ENCODE peak calls at places on chromosomes 5 and 9, in five cellular contexts. One of them, this sample, is unnamed.

GRCh38 chr5:151115272-151115905 is 34.6 kb upstream of the TNIP1 start:
- DNase-seq in foreskin fibroblast: peak
- DNase-seq in CD8-positive, alpha-beta memory T cell: peak
- DNase-seq in CD4-positive, alpha-beta T cell: peak
- DNase-seq in activated naive CD4-positive, alpha-beta T cell: peak
- DNase-seq in this sample: peak

GRCh38 chr5:142883438-142883837 is 113.3 kb downstream of the ARHGAP26 start:
- DNase-seq in CD4-positive, alpha-beta T cell: no peak
- DNase-seq in foreskin fibroblast: no peak
- DNase-seq in activated naive CD4-positive, alpha-beta T cell: no peak
- DNase-seq in CD8-positive, alpha-beta memory T cell: no peak
- DNase-seq in this sample: no peak

GRCh38 chr5:176890455-176891330 is 8.5 kb downstream of the HK3 start:
- DNase-seq in CD4-positive, alpha-beta T cell: no peak
- DNase-seq in foreskin fibroblast: no peak
- DNase-seq in CD8-positive, alpha-beta memory T cell: no peak
- DNase-seq in activated naive CD4-positive, alpha-beta T cell: no peak
- DNase-seq in this sample: no peak

GRCh38 chr9:79382044-79382443 is 189.7 kb upstream of the TLE4 start:
- DNase-seq in foreskin fibroblast: no peak
- DNase-seq in CD8-positive, alpha-beta memory T cell: no peak
- DNase-seq in CD4-positive, alpha-beta T cell: no peak
- DNase-seq in activated naive CD4-positive, alpha-beta T cell: no peak
- DNase-seq in this sample: no peak

GRCh38 chr9:94199776-94200175 is 59.3 kb upstream of the ZNF169 start:
- DNase-seq in foreskin fibroblast: no peak
- DNase-seq in CD8-positive, alpha-beta memory T cell: no peak
- DNase-seq in CD4-positive, alpha-beta T cell: no peak
- DNase-seq in activated naive CD4-positive, alpha-beta T cell: no peak
- DNase-seq in this sample: no peak

GRCh38 chr5:15008911-15009310 is 137.3 kb upstream of the ANKH start:
- DNase-seq in activated naive CD4-positive, alpha-beta T cell: no peak
- DNase-seq in CD4-positive, alpha-beta T cell: no peak
- DNase-seq in CD8-positive, alpha-beta memory T cell: no peak
- DNase-seq in foreskin fibroblast: no peak
- DNase-seq in this sample: no peak

GRCh38 chr5:140574165-140574564 is 9.5 kb downstream of the SLC35A4 start:
- DNase-seq in foreskin fibroblast: no peak
- DNase-seq in CD4-positive, alpha-beta T cell: no peak
- DNase-seq in activated naive CD4-positive, alpha-beta T cell: no peak
- DNase-seq in CD8-positive, alpha-beta memory T cell: no peak
- DNase-seq in this sample: no peak

GRCh38 chr9:72485821-72486605 is 35.4 kb upstream of the TMC1 start:
- DNase-seq in activated naive CD4-positive, alpha-beta T cell: no peak
- DNase-seq in foreskin fibroblast: no peak
- DNase-seq in CD8-positive, alpha-beta memory T cell: no peak
- DNase-seq in CD4-positive, alpha-beta T cell: no peak
- DNase-seq in this sample: no peak

GRCh38 chr5:151601376-151601775 is 10.2 kb upstream of the FAT2 start:
- DNase-seq in CD4-positive, alpha-beta T cell: no peak
- DNase-seq in CD8-positive, alpha-beta memory T cell: no peak
- DNase-seq in activated naive CD4-positive, alpha-beta T cell: no peak
- DNase-seq in foreskin fibroblast: no peak
- DNase-seq in this sample: no peak

GRCh38 chr5:173099461-173099860 is 43.3 kb downstream of the CREBRF start:
- DNase-seq in CD8-positive, alpha-beta memory T cell: peak
- DNase-seq in activated naive CD4-positive, alpha-beta T cell: no peak
- DNase-seq in foreskin fibroblast: no peak
- DNase-seq in CD4-positive, alpha-beta T cell: no peak
- DNase-seq in this sample: no peak

GRCh38 chr5:3305432-3305831 is 290.2 kb upstream of the IRX1 start:
- DNase-seq in foreskin fibroblast: no peak
- DNase-seq in activated naive CD4-positive, alpha-beta T cell: no peak
- DNase-seq in CD4-positive, alpha-beta T cell: no peak
- DNase-seq in CD8-positive, alpha-beta memory T cell: no peak
- DNase-seq in this sample: no peak

GRCh38 chr9:87285183-87285582 is 212.5 kb upstream of the DAPK1 start:
- DNase-seq in CD8-positive, alpha-beta memory T cell: no peak
- DNase-seq in activated naive CD4-positive, alpha-beta T cell: no peak
- DNase-seq in CD4-positive, alpha-beta T cell: no peak
- DNase-seq in foreskin fibroblast: no peak
- DNase-seq in this sample: no peak

GRCh38 chr5:125125031-125125823 is 378.8 kb upstream of the ZNF608 start:
- DNase-seq in CD4-positive, alpha-beta T cell: no peak
- DNase-seq in activated naive CD4-positive, alpha-beta T cell: no peak
- DNase-seq in foreskin fibroblast: no peak
- DNase-seq in CD8-positive, alpha-beta memory T cell: no peak
- DNase-seq in this sample: no peak

GRCh38 chr5:56476487-56476856 is 243.3 kb upstream of the ANKRD55 start:
- DNase-seq in CD4-positive, alpha-beta T cell: no peak
- DNase-seq in activated naive CD4-positive, alpha-beta T cell: no peak
- DNase-seq in CD8-positive, alpha-beta memory T cell: no peak
- DNase-seq in foreskin fibroblast: no peak
- DNase-seq in this sample: no peak

GRCh38 chr5:1447772-1448361 is 2.6 kb upstream of the SLC6A3 start:
- DNase-seq in foreskin fibroblast: no peak
- DNase-seq in CD8-positive, alpha-beta memory T cell: peak
- DNase-seq in CD4-positive, alpha-beta T cell: no peak
- DNase-seq in activated naive CD4-positive, alpha-beta T cell: no peak
- DNase-seq in this sample: no peak

This sample was measured in occipital lobe.